ENCODE peak calls at places on chromosome 3, in eight cellular contexts. One of them, this sample, is unnamed.

GRCh38 chr3:194003128-194004057 is 132.6 kb upstream of the HES1 start:
- DNase-seq in HFFc6: peak; percentile 87
- DNase-seq in psoas muscle: peak; percentile 89
- DNase-seq in Peyer's patch: peak; percentile 93
- DNase-seq in GM10248: peak; percentile 75
- DNase-seq in esophagus squamous epithelium: peak; percentile 43
- DNase-seq in GM13976: peak; percentile 82
- DNase-seq in AG04449: peak; percentile 63
- DNase-seq in this sample: peak; percentile 70

GRCh38 chr3:53238881-53239280 is 16.9 kb downstream of the TKT start:
- DNase-seq in HFFc6: no peak
- DNase-seq in psoas muscle: no peak
- DNase-seq in Peyer's patch: no peak
- DNase-seq in GM10248: no peak
- DNase-seq in esophagus squamous epithelium: no peak
- DNase-seq in GM13976: no peak
- DNase-seq in AG04449: no peak
- DNase-seq in this sample: no peak

GRCh38 chr3:133040696-133041523 is 2.7 kb downstream of the TMEM108 start:
- DNase-seq in HFFc6: peak; percentile 69
- DNase-seq in psoas muscle: peak; percentile 67
- DNase-seq in Peyer's patch: peak; percentile 59
- DNase-seq in GM10248: peak; percentile 61
- DNase-seq in esophagus squamous epithelium: no peak
- DNase-seq in GM13976: peak; percentile 66
- DNase-seq in AG04449: peak; percentile 12
- DNase-seq in this sample: no peak

GRCh38 chr3:50567011-50567385 is 549 bp downstream of the C3orf18 start:
- DNase-seq in HFFc6: no peak
- DNase-seq in psoas muscle: no peak
- DNase-seq in Peyer's patch: no peak
- DNase-seq in GM10248: no peak
- DNase-seq in esophagus squamous epithelium: no peak
- DNase-seq in GM13976: no peak
- DNase-seq in AG04449: no peak
- DNase-seq in this sample: no peak

GRCh38 chr3:184993394-184993793 is 159.5 kb downstream of the C3orf70 start:
- DNase-seq in HFFc6: no peak
- DNase-seq in psoas muscle: no peak
- DNase-seq in Peyer's patch: no peak
- DNase-seq in GM10248: no peak
- DNase-seq in esophagus squamous epithelium: no peak
- DNase-seq in GM13976: no peak
- DNase-seq in AG04449: no peak
- DNase-seq in this sample: no peak

GRCh38 chr3:47583320-47584075 is 4.8 kb upstream of the CSPG5 start:
- DNase-seq in HFFc6: no peak
- DNase-seq in psoas muscle: no peak
- DNase-seq in Peyer's patch: no peak
- DNase-seq in GM10248: no peak
- DNase-seq in esophagus squamous epithelium: no peak
- DNase-seq in GM13976: no peak
- DNase-seq in AG04449: no peak
- DNase-seq in this sample: no peak

GRCh38 chr3:169041677-169042171 is 621.8 kb downstream of the MECOM start:
- DNase-seq in HFFc6: peak; percentile 52
- DNase-seq in psoas muscle: no peak
- DNase-seq in Peyer's patch: no peak
- DNase-seq in GM10248: no peak
- DNase-seq in esophagus squamous epithelium: no peak
- DNase-seq in GM13976: no peak
- DNase-seq in AG04449: no peak
- DNase-seq in this sample: no peak

GRCh38 chr3:50122661-50123391 is 32.3 kb upstream of the SEMA3F start:
- DNase-seq in HFFc6: no peak
- DNase-seq in psoas muscle: no peak
- DNase-seq in Peyer's patch: no peak
- DNase-seq in GM10248: peak; percentile 21
- DNase-seq in esophagus squamous epithelium: no peak
- DNase-seq in GM13976: peak; percentile 33
- DNase-seq in AG04449: no peak
- DNase-seq in this sample: no peak

GRCh38 chr3:143307613-143308183 is 188.1 kb downstream of the CHST2 start:
- DNase-seq in HFFc6: no peak
- DNase-seq in psoas muscle: no peak
- DNase-seq in Peyer's patch: peak; percentile 47
- DNase-seq in GM10248: peak; percentile 34
- DNase-seq in esophagus squamous epithelium: no peak
- DNase-seq in GM13976: peak; percentile 45
- DNase-seq in AG04449: no peak
- DNase-seq in this sample: no peak

GRCh38 chr3:9183811-9184463 is 65.5 kb downstream of the SRGAP3 start:
- DNase-seq in HFFc6: no peak
- DNase-seq in psoas muscle: no peak
- DNase-seq in Peyer's patch: no peak
- DNase-seq in GM10248: no peak
- DNase-seq in esophagus squamous epithelium: no peak
- DNase-seq in GM13976: no peak
- DNase-seq in AG04449: no peak
- DNase-seq in this sample: no peak

GRCh38 chr3:184344579-184345350 is 7.4 kb downstream of the FAM131A start:
- DNase-seq in HFFc6: no peak
- DNase-seq in psoas muscle: no peak
- DNase-seq in Peyer's patch: no peak
- DNase-seq in GM10248: no peak
- DNase-seq in esophagus squamous epithelium: no peak
- DNase-seq in GM13976: no peak
- DNase-seq in AG04449: no peak
- DNase-seq in this sample: no peak

GRCh38 chr3:146511402-146512134 is 32.8 kb downstream of the PLSCR1 start:
- DNase-seq in HFFc6: no peak
- DNase-seq in psoas muscle: no peak
- DNase-seq in Peyer's patch: no peak
- DNase-seq in GM10248: no peak
- DNase-seq in esophagus squamous epithelium: no peak
- DNase-seq in GM13976: no peak
- DNase-seq in AG04449: no peak
- DNase-seq in this sample: no peak

GRCh38 chr3:57391767-57392166 is 99.3 kb upstream of the ASB14 start:
- DNase-seq in HFFc6: no peak
- DNase-seq in psoas muscle: no peak
- DNase-seq in Peyer's patch: no peak
- DNase-seq in GM10248: no peak
- DNase-seq in esophagus squamous epithelium: no peak
- DNase-seq in GM13976: no peak
- DNase-seq in AG04449: no peak
- DNase-seq in this sample: no peak

GRCh38 chr3:126558336-126559071 is at the start of gene C3orf22:
- DNase-seq in HFFc6: no peak
- DNase-seq in psoas muscle: no peak
- DNase-seq in Peyer's patch: no peak
- DNase-seq in GM10248: no peak
- DNase-seq in esophagus squamous epithelium: no peak
- DNase-seq in GM13976: no peak
- DNase-seq in AG04449: no peak
- DNase-seq in this sample: no peak

GRCh38 chr3:123388811-123389210 is 60.1 kb downstream of the ADCY5 start:
- DNase-seq in HFFc6: no peak
- DNase-seq in psoas muscle: no peak
- DNase-seq in Peyer's patch: no peak
- DNase-seq in GM10248: no peak
- DNase-seq in esophagus squamous epithelium: no peak
- DNase-seq in GM13976: no peak
- DNase-seq in AG04449: no peak
- DNase-seq in this sample: no peak

GRCh38 chr3:156760333-156760732 is 65.8 kb upstream of the LEKR1 start:
- DNase-seq in HFFc6: no peak
- DNase-seq in psoas muscle: no peak
- DNase-seq in Peyer's patch: no peak
- DNase-seq in GM10248: peak; percentile 21
- DNase-seq in esophagus squamous epithelium: no peak
- DNase-seq in GM13976: peak; percentile 31
- DNase-seq in AG04449: no peak
- DNase-seq in this sample: no peak

GRCh38 chr3:16907245-16907644 is 22.5 kb downstream of the PLCL2 start:
- DNase-seq in HFFc6: no peak
- DNase-seq in psoas muscle: no peak
- DNase-seq in Peyer's patch: no peak
- DNase-seq in GM10248: no peak
- DNase-seq in esophagus squamous epithelium: no peak
- DNase-seq in GM13976: no peak
- DNase-seq in AG04449: no peak
- DNase-seq in this sample: no peak

GRCh38 chr3:188829577-188829976 is 342.2 kb upstream of the TPRG1 start:
- DNase-seq in HFFc6: no peak
- DNase-seq in psoas muscle: no peak
- DNase-seq in Peyer's patch: no peak
- DNase-seq in GM10248: no peak
- DNase-seq in esophagus squamous epithelium: no peak
- DNase-seq in GM13976: no peak
- DNase-seq in AG04449: no peak
- DNase-seq in this sample: no peak

GRCh38 chr3:188827593-188827992 is 344.2 kb upstream of the TPRG1 start:
- DNase-seq in HFFc6: no peak
- DNase-seq in psoas muscle: no peak
- DNase-seq in Peyer's patch: no peak
- DNase-seq in GM10248: no peak
- DNase-seq in esophagus squamous epithelium: no peak
- DNase-seq in GM13976: no peak
- DNase-seq in AG04449: no peak
- DNase-seq in this sample: no peak

GRCh38 chr3:188832961-188833615 is 338.7 kb upstream of the TPRG1 start:
- DNase-seq in HFFc6: peak; percentile 28
- DNase-seq in psoas muscle: no peak
- DNase-seq in Peyer's patch: no peak
- DNase-seq in GM10248: no peak
- DNase-seq in esophagus squamous epithelium: no peak
- DNase-seq in GM13976: no peak
- DNase-seq in AG04449: no peak
- DNase-seq in this sample: no peak

GRCh38 chr3:188832146-188832545 is 339.6 kb upstream of the TPRG1 start:
- DNase-seq in HFFc6: no peak
- DNase-seq in psoas muscle: no peak
- DNase-seq in Peyer's patch: no peak
- DNase-seq in GM10248: no peak
- DNase-seq in esophagus squamous epithelium: no peak
- DNase-seq in GM13976: no peak
- DNase-seq in AG04449: no peak
- DNase-seq in this sample: no peak

GRCh38 chr3:188830955-188831354 is 340.8 kb upstream of the TPRG1 start:
- DNase-seq in HFFc6: peak; percentile 3
- DNase-seq in psoas muscle: no peak
- DNase-seq in Peyer's patch: no peak
- DNase-seq in GM10248: no peak
- DNase-seq in esophagus squamous epithelium: no peak
- DNase-seq in GM13976: no peak
- DNase-seq in AG04449: no peak
- DNase-seq in this sample: no peak
- TF ChIP-seq CTCF in HFFc6: peak; percentile 70
- TF ChIP-seq CTCF in psoas muscle: no peak
- TF ChIP-seq CTCF in Peyer's patch: no peak
- TF ChIP-seq CTCF in GM10248: no peak
- TF ChIP-seq CTCF in esophagus squamous epithelium: no peak
- TF ChIP-seq CTCF in GM13976: no peak
- TF ChIP-seq CTCF in AG04449: no peak
- TF ChIP-seq CTCF in this sample: no peak

DNA sequence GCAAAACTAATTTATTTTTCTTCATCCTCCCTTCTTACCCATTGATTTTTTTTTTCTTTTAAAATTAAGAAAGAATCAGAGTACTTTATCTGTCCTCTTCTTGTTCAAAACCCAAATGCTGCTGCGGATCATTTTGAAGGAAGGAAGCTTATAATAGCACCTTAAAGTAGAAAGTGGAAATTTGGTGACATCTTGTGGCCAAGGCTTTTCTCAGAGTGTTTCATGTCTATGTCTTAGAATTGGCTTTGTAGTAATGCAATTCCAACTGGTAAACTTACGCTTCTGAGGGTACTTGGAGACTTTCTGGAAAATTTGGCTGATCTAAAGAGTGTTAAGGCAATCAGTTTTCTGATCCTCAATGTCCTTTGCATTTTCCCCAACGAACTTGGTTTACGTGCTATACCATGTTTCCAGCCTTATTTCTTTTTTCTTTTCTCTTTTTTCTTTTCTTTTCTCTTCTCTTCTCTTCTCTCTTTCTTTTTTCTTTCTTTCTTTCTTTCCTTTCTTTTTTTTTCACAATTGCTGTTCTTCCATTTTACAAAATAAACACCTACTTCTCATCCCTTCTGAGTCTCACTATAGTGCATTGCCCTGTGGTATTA is 30.7 kb downstream of the C3orf38 start:
- DNase-seq in HFFc6: peak; percentile 40
- DNase-seq in psoas muscle: no peak
- DNase-seq in Peyer's patch: no peak
- DNase-seq in GM10248: peak; percentile 41
- DNase-seq in esophagus squamous epithelium: no peak
- DNase-seq in GM13976: peak; percentile 52
- DNase-seq in AG04449: no peak
- DNase-seq in this sample: no peak
- TF ChIP-seq CTCF in HFFc6: peak; percentile 70
- TF ChIP-seq CTCF in psoas muscle: no peak
- TF ChIP-seq CTCF in Peyer's patch: no peak
- TF ChIP-seq CTCF in GM10248: peak; percentile 50
- TF ChIP-seq CTCF in esophagus squamous epithelium: no peak
- TF ChIP-seq CTCF in GM13976: peak; percentile 53
- TF ChIP-seq CTCF in AG04449: peak; percentile 41
- TF ChIP-seq CTCF in this sample: no peak

GRCh38 chr3:187150599-187150998 is 11.3 kb upstream of the RPL39L start:
- DNase-seq in HFFc6: no peak
- DNase-seq in psoas muscle: no peak
- DNase-seq in Peyer's patch: peak; percentile 84
- DNase-seq in GM10248: no peak
- DNase-seq in esophagus squamous epithelium: no peak
- DNase-seq in GM13976: no peak
- DNase-seq in AG04449: no peak
- DNase-seq in this sample: peak; percentile 54
- TF ChIP-seq CTCF in HFFc6: no peak
- TF ChIP-seq CTCF in psoas muscle: no peak
- TF ChIP-seq CTCF in Peyer's patch: peak; percentile 29
- TF ChIP-seq CTCF in GM10248: peak; percentile 54
- TF ChIP-seq CTCF in esophagus squamous epithelium: no peak
- TF ChIP-seq CTCF in GM13976: peak; percentile 42
- TF ChIP-seq CTCF in AG04449: no peak
- TF ChIP-seq CTCF in this sample: no peak

GRCh38 chr3:173217127-173217526 is 76.1 kb upstream of the SPATA16 start:
- DNase-seq in HFFc6: no peak
- DNase-seq in psoas muscle: no peak
- DNase-seq in Peyer's patch: no peak
- DNase-seq in GM10248: no peak
- DNase-seq in esophagus squamous epithelium: no peak
- DNase-seq in GM13976: no peak
- DNase-seq in AG04449: no peak
- DNase-seq in this sample: no peak

GRCh38 chr3:173216063-173216462 is 75.0 kb upstream of the SPATA16 start:
- DNase-seq in HFFc6: no peak
- DNase-seq in psoas muscle: no peak
- DNase-seq in Peyer's patch: no peak
- DNase-seq in GM10248: no peak
- DNase-seq in esophagus squamous epithelium: no peak
- DNase-seq in GM13976: no peak
- DNase-seq in AG04449: no peak
- DNase-seq in this sample: no peak

GRCh38 chr3:173225351-173225750 is 84.3 kb upstream of the SPATA16 start:
- DNase-seq in HFFc6: no peak
- DNase-seq in psoas muscle: no peak
- DNase-seq in Peyer's patch: no peak
- DNase-seq in GM10248: no peak
- DNase-seq in esophagus squamous epithelium: no peak
- DNase-seq in GM13976: no peak
- DNase-seq in AG04449: no peak
- DNase-seq in this sample: no peak

GRCh38 chr3:173221010-173221409 is 80.0 kb upstream of the SPATA16 start:
- DNase-seq in HFFc6: no peak
- DNase-seq in psoas muscle: no peak
- DNase-seq in Peyer's patch: no peak
- DNase-seq in GM10248: no peak
- DNase-seq in esophagus squamous epithelium: no peak
- DNase-seq in GM13976: no peak
- DNase-seq in AG04449: no peak
- DNase-seq in this sample: no peak
- TF ChIP-seq CTCF in HFFc6: peak; percentile 66
- TF ChIP-seq CTCF in psoas muscle: no peak
- TF ChIP-seq CTCF in Peyer's patch: no peak
- TF ChIP-seq CTCF in GM10248: peak; percentile 29
- TF ChIP-seq CTCF in esophagus squamous epithelium: no peak
- TF ChIP-seq CTCF in GM13976: no peak
- TF ChIP-seq CTCF in AG04449: peak; percentile 28
- TF ChIP-seq CTCF in this sample: no peak